ENCODE peak calls at places on chromosomes 2 and 18, in nine cellular contexts. One of them, this sample, is unnamed.

GRCh38 chr2:180787330-180787729 is 193.1 kb upstream of the UBE2E3 start:
- DNase-seq in stomach: no peak
- DNase-seq in body of pancreas: no peak
- DNase-seq in BJ: no peak
- DNase-seq in cardiac muscle cell: no peak
- DNase-seq in GM12864: no peak
- DNase-seq in lower lobe of right lung: no peak
- DNase-seq in psoas muscle: no peak
- DNase-seq in choroid plexus epithelial cell: no peak
- DNase-seq in this sample: no peak

GRCh38 chr18:61549889-61550288 is 216.7 kb downstream of the CDH20 start:
- DNase-seq in stomach: no peak
- DNase-seq in body of pancreas: no peak
- DNase-seq in BJ: no peak
- DNase-seq in cardiac muscle cell: no peak
- DNase-seq in GM12864: no peak
- DNase-seq in lower lobe of right lung: no peak
- DNase-seq in psoas muscle: no peak
- DNase-seq in choroid plexus epithelial cell: no peak
- DNase-seq in this sample: no peak

GRCh38 chr2:24489942-24490673 is 946 bp upstream of the NCOA1 start:
- DNase-seq in stomach: no peak
- DNase-seq in body of pancreas: peak; percentile 19
- DNase-seq in BJ: no peak
- DNase-seq in cardiac muscle cell: peak; percentile 50
- DNase-seq in GM12864: no peak
- DNase-seq in lower lobe of right lung: no peak
- DNase-seq in psoas muscle: peak; percentile 19
- DNase-seq in choroid plexus epithelial cell: peak; percentile 38
- DNase-seq in this sample: no peak

GRCh38 chr18:22168360-22168921 is 948 bp upstream of the GATA6 start:
- DNase-seq in stomach: peak; percentile 72
- DNase-seq in body of pancreas: peak; percentile 59
- DNase-seq in BJ: no peak
- DNase-seq in cardiac muscle cell: peak; percentile 47
- DNase-seq in GM12864: no peak
- DNase-seq in lower lobe of right lung: no peak
- DNase-seq in psoas muscle: no peak
- DNase-seq in choroid plexus epithelial cell: no peak
- DNase-seq in this sample: peak; percentile 64

GRCh38 chr2:46871976-46872381 is 43.6 kb downstream of the MCFD2 start:
- DNase-seq in stomach: no peak
- DNase-seq in body of pancreas: no peak
- DNase-seq in BJ: peak; percentile 90
- DNase-seq in cardiac muscle cell: no peak
- DNase-seq in GM12864: no peak
- DNase-seq in lower lobe of right lung: peak; percentile 80
- DNase-seq in psoas muscle: no peak
- DNase-seq in choroid plexus epithelial cell: no peak
- DNase-seq in this sample: no peak

GRCh38 chr2:236748385-236748784 is 178.8 kb downstream of the ACKR3 start:
- DNase-seq in stomach: no peak
- DNase-seq in body of pancreas: no peak
- DNase-seq in BJ: no peak
- DNase-seq in cardiac muscle cell: peak; percentile 23
- DNase-seq in GM12864: no peak
- DNase-seq in lower lobe of right lung: peak; percentile 68
- DNase-seq in psoas muscle: peak; percentile 32
- DNase-seq in choroid plexus epithelial cell: peak; percentile 45
- DNase-seq in this sample: no peak

GRCh38 chr2:2324565-2325101 is 6.4 kb downstream of the MYT1L start:
- DNase-seq in stomach: no peak
- DNase-seq in body of pancreas: no peak
- DNase-seq in BJ: no peak
- DNase-seq in cardiac muscle cell: no peak
- DNase-seq in GM12864: no peak
- DNase-seq in lower lobe of right lung: no peak
- DNase-seq in psoas muscle: no peak
- DNase-seq in choroid plexus epithelial cell: no peak
- DNase-seq in this sample: no peak

GRCh38 chr2:65049010-65049639 is 7.1 kb upstream of the CEP68 start:
- DNase-seq in stomach: no peak
- DNase-seq in body of pancreas: no peak
- DNase-seq in BJ: no peak
- DNase-seq in cardiac muscle cell: no peak
- DNase-seq in GM12864: no peak
- DNase-seq in lower lobe of right lung: no peak
- DNase-seq in psoas muscle: no peak
- DNase-seq in choroid plexus epithelial cell: no peak
- DNase-seq in this sample: no peak

GRCh38 chr2:3041246-3041645 is 336.4 kb downstream of the EIPR1 start:
- DNase-seq in stomach: no peak
- DNase-seq in body of pancreas: no peak
- DNase-seq in BJ: no peak
- DNase-seq in cardiac muscle cell: no peak
- DNase-seq in GM12864: no peak
- DNase-seq in lower lobe of right lung: no peak
- DNase-seq in psoas muscle: no peak
- DNase-seq in choroid plexus epithelial cell: no peak
- DNase-seq in this sample: peak; percentile 37

GRCh38 chr2:218897394-218898108 is 16.9 kb downstream of the WNT10A start:
- DNase-seq in stomach: no peak
- DNase-seq in body of pancreas: no peak
- DNase-seq in BJ: no peak
- DNase-seq in cardiac muscle cell: no peak
- DNase-seq in GM12864: no peak
- DNase-seq in lower lobe of right lung: no peak
- DNase-seq in psoas muscle: no peak
- DNase-seq in choroid plexus epithelial cell: no peak
- DNase-seq in this sample: peak; percentile 83

GRCh38 chr2:238945433-238946150 is 97.7 kb downstream of the TWIST2 start:
- DNase-seq in stomach: peak; percentile 43
- DNase-seq in body of pancreas: no peak
- DNase-seq in BJ: no peak
- DNase-seq in cardiac muscle cell: peak; percentile 79
- DNase-seq in GM12864: no peak
- DNase-seq in lower lobe of right lung: no peak
- DNase-seq in psoas muscle: peak; percentile 61
- DNase-seq in choroid plexus epithelial cell: peak; percentile 75
- DNase-seq in this sample: peak; percentile 89

GRCh38 chr2:71072492-71072891 is 4.0 kb downstream of the NAGK start:
- DNase-seq in stomach: no peak
- DNase-seq in body of pancreas: no peak
- DNase-seq in BJ: no peak
- DNase-seq in cardiac muscle cell: no peak
- DNase-seq in GM12864: no peak
- DNase-seq in lower lobe of right lung: no peak
- DNase-seq in psoas muscle: no peak
- DNase-seq in choroid plexus epithelial cell: no peak
- DNase-seq in this sample: no peak

GRCh38 chr2:71071681-71072398 is 3.4 kb downstream of the NAGK start:
- DNase-seq in stomach: no peak
- DNase-seq in body of pancreas: no peak
- DNase-seq in BJ: no peak
- DNase-seq in cardiac muscle cell: no peak
- DNase-seq in GM12864: peak; percentile 88
- DNase-seq in lower lobe of right lung: no peak
- DNase-seq in psoas muscle: no peak
- DNase-seq in choroid plexus epithelial cell: peak; percentile 17
- DNase-seq in this sample: peak; percentile 80

GRCh38 chr2:71068218-71069035 is at the start of gene NAGK:
- DNase-seq in stomach: peak; percentile 97
- DNase-seq in body of pancreas: peak; percentile 96
- DNase-seq in BJ: peak; percentile 71
- DNase-seq in cardiac muscle cell: peak; percentile 98
- DNase-seq in GM12864: peak; percentile 86
- DNase-seq in lower lobe of right lung: peak; percentile 98
- DNase-seq in psoas muscle: peak; percentile 97
- DNase-seq in choroid plexus epithelial cell: peak; percentile 97
- DNase-seq in this sample: peak; percentile 95

GRCh38 chr2:71069376-71069775 is 928 bp downstream of the NAGK start:
- DNase-seq in stomach: no peak
- DNase-seq in body of pancreas: no peak
- DNase-seq in BJ: no peak
- DNase-seq in cardiac muscle cell: no peak
- DNase-seq in GM12864: no peak
- DNase-seq in lower lobe of right lung: no peak
- DNase-seq in psoas muscle: no peak
- DNase-seq in choroid plexus epithelial cell: peak; percentile 5
- DNase-seq in this sample: no peak

DNA sequence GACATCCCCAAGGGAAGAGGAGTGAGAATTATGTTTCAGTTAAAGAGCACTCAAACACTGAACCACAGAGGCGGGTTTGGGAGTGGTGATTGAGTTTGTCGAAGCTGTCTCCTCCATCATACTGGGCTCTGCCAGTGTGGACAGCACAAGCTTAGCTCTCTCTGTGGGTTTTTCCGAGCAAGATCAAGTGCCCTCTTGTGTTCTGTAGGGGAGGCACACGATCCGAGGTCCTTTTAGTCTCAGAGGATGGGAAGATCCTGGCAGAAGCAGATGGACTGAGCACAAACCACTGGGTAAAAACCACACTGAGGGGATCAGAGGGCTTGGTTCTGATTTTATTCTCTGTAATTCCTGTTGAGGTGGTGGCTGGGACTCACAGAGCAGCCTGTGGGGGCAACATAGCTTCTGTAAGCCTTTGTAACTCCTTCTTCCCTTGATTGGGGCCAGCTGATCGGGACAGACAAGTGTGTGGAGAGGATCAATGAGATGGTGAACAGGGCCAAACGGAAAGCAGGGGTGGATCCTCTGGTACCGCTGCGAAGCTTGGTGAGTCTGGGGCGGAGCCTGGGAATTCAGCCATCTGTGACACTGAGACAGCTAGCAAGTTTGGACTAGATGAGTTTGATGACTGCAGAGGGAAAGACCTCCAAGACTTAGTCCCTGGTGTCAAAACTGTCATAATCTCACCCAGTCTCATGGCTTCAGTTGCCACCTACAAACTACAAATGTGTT is 2.0 kb downstream of the NAGK start:
- DNase-seq in stomach: no peak
- DNase-seq in body of pancreas: peak; percentile 29
- DNase-seq in BJ: no peak
- DNase-seq in cardiac muscle cell: peak; percentile 47
- DNase-seq in GM12864: no peak
- DNase-seq in lower lobe of right lung: no peak
- DNase-seq in psoas muscle: no peak
- DNase-seq in choroid plexus epithelial cell: peak; percentile 65
- DNase-seq in this sample: peak; percentile 89
- H3K4me3 ChIP-seq in stomach: peak overlapping the region; percentile 97
- H3K4me3 ChIP-seq in body of pancreas: no peak overlapping the region
- H3K4me3 ChIP-seq in BJ: no peak overlapping the region
- H3K4me3 ChIP-seq in cardiac muscle cell: no peak overlapping the region
- H3K4me3 ChIP-seq in GM12864: peak overlapping the region; percentile 43
- H3K4me3 ChIP-seq in lower lobe of right lung: peak overlapping the region; percentile 7
- H3K4me3 ChIP-seq in psoas muscle: peak overlapping the region; percentile 78
- H3K4me3 ChIP-seq in choroid plexus epithelial cell: no peak overlapping the region
- H3K4me3 ChIP-seq in this sample: no peak overlapping the region

GRCh38 chr2:80062298-80062697 is 242.3 kb downstream of the LRRTM1 start:
- DNase-seq in stomach: no peak
- DNase-seq in body of pancreas: no peak
- DNase-seq in BJ: no peak
- DNase-seq in cardiac muscle cell: no peak
- DNase-seq in GM12864: no peak
- DNase-seq in lower lobe of right lung: no peak
- DNase-seq in psoas muscle: no peak
- DNase-seq in choroid plexus epithelial cell: no peak
- DNase-seq in this sample: no peak

GRCh38 chr2:80058562-80058961 is 246.0 kb downstream of the LRRTM1 start:
- DNase-seq in stomach: no peak
- DNase-seq in body of pancreas: no peak
- DNase-seq in BJ: no peak
- DNase-seq in cardiac muscle cell: no peak
- DNase-seq in GM12864: no peak
- DNase-seq in lower lobe of right lung: no peak
- DNase-seq in psoas muscle: no peak
- DNase-seq in choroid plexus epithelial cell: peak; percentile 1
- DNase-seq in this sample: no peak

GRCh38 chr2:80061881-80062280 is 242.7 kb downstream of the LRRTM1 start:
- DNase-seq in stomach: no peak
- DNase-seq in body of pancreas: no peak
- DNase-seq in BJ: no peak
- DNase-seq in cardiac muscle cell: no peak
- DNase-seq in GM12864: no peak
- DNase-seq in lower lobe of right lung: no peak
- DNase-seq in psoas muscle: no peak
- DNase-seq in choroid plexus epithelial cell: no peak
- DNase-seq in this sample: no peak

GRCh38 chr2:80054339-80054675 is 250.2 kb downstream of the LRRTM1 start:
- DNase-seq in stomach: no peak
- DNase-seq in body of pancreas: no peak
- DNase-seq in BJ: no peak
- DNase-seq in cardiac muscle cell: no peak
- DNase-seq in GM12864: no peak
- DNase-seq in lower lobe of right lung: no peak
- DNase-seq in psoas muscle: no peak
- DNase-seq in choroid plexus epithelial cell: no peak
- DNase-seq in this sample: no peak

GRCh38 chr2:80059381-80059907 is 245.1 kb downstream of the LRRTM1 start:
- DNase-seq in stomach: no peak
- DNase-seq in body of pancreas: no peak
- DNase-seq in BJ: no peak
- DNase-seq in cardiac muscle cell: no peak
- DNase-seq in GM12864: no peak
- DNase-seq in lower lobe of right lung: no peak
- DNase-seq in psoas muscle: no peak
- DNase-seq in choroid plexus epithelial cell: no peak
- DNase-seq in this sample: no peak
- TF ChIP-seq CTCF in stomach: no peak
- TF ChIP-seq CTCF in body of pancreas: no peak
- TF ChIP-seq CTCF in BJ: no peak
- TF ChIP-seq CTCF in cardiac muscle cell: no peak
- TF ChIP-seq CTCF in GM12864: no peak
- TF ChIP-seq CTCF in lower lobe of right lung: no peak
- TF ChIP-seq CTCF in psoas muscle: no peak
- TF ChIP-seq CTCF in choroid plexus epithelial cell: no peak
- TF ChIP-seq CTCF in this sample: no peak

DNA sequence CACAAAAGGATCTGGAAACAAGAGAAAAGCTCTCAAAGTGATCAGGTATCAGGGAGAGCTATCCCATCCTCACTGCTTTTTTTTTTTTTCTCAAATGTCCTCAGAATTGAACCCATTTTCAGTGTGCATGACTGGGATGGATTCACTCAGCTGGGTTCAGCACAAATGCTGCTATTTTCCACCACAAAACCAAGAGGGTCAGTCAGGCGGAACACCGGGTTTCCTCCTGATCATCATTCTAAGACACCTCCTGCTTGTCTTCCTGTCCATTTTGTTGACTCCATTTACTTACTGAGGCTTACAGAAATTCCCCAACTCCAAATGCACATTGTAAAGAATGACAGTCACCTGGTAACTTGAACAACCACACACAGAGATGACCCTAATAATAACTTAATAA is 39.9 kb downstream of the CYRIA start:
- DNase-seq in stomach: no peak
- DNase-seq in body of pancreas: no peak
- DNase-seq in BJ: no peak
- DNase-seq in cardiac muscle cell: no peak
- DNase-seq in GM12864: no peak
- DNase-seq in lower lobe of right lung: no peak
- DNase-seq in psoas muscle: no peak
- DNase-seq in choroid plexus epithelial cell: peak; percentile 20
- DNase-seq in this sample: no peak
- H3K4me3 ChIP-seq in stomach: no peak overlapping the region
- H3K4me3 ChIP-seq in body of pancreas: no peak overlapping the region
- H3K4me3 ChIP-seq in BJ: no peak overlapping the region
- H3K4me3 ChIP-seq in cardiac muscle cell: no peak overlapping the region
- H3K4me3 ChIP-seq in GM12864: no peak overlapping the region
- H3K4me3 ChIP-seq in lower lobe of right lung: no peak overlapping the region
- H3K4me3 ChIP-seq in psoas muscle: no peak overlapping the region
- H3K4me3 ChIP-seq in choroid plexus epithelial cell: no peak overlapping the region
- H3K4me3 ChIP-seq in this sample: no peak overlapping the region

GRCh38 chr2:234483568-234484251 is 13.2 kb downstream of the ARL4C start:
- DNase-seq in stomach: no peak
- DNase-seq in body of pancreas: no peak
- DNase-seq in BJ: no peak
- DNase-seq in cardiac muscle cell: peak; percentile 20
- DNase-seq in GM12864: no peak
- DNase-seq in lower lobe of right lung: peak; percentile 60
- DNase-seq in psoas muscle: no peak
- DNase-seq in choroid plexus epithelial cell: no peak
- DNase-seq in this sample: no peak
- TF ChIP-seq CTCF in stomach: no peak
- TF ChIP-seq CTCF in body of pancreas: no peak
- TF ChIP-seq CTCF in BJ: no peak
- TF ChIP-seq CTCF in cardiac muscle cell: peak; percentile 4
- TF ChIP-seq CTCF in GM12864: peak; percentile 76
- TF ChIP-seq CTCF in lower lobe of right lung: peak; percentile 38
- TF ChIP-seq CTCF in psoas muscle: no peak
- TF ChIP-seq CTCF in choroid plexus epithelial cell: peak; percentile 38
- TF ChIP-seq CTCF in this sample: no peak

This sample was measured in lower leg skin.